ENCODE peak calls at places on chromosomes 3 and 15, in nine cellular contexts. L, G, F, Y, N, T, P, D and B are unnamed samples.

GRCh38 chr3:100097919-100098896 is 16.1 kb downstream of the FILIP1L start:
- DNase-seq in L (no peak), G (no peak), F (no peak), Y (no peak), N (no peak), T (no peak), P (no peak), D (no peak), B (no peak)

GRCh38 chr15:78682013-78682651 is 41.1 kb upstream of the CHRNB4 start:
- DNase-seq in L (no peak), G (no peak), F (no peak), Y (no peak), N (no peak), T (no peak), P (no peak), D (no peak), B (no peak)

GRCh38 chr15:93165737-93166136 is 76.7 kb upstream of the RGMA start:
- DNase-seq in L (no peak), G (no peak), F (no peak), Y (no peak), N (no peak), T (no peak), P (no peak), D (no peak), B (no peak)

GRCh38 chr3:75294124-75294523 is 370.0 kb upstream of the FRG2C start:
- DNase-seq in L (peak; percentile 30), G (no peak), F (no peak), Y (no peak), N (peak; percentile 23), T (peak; percentile 18), P (no peak), D (no peak), B (peak; percentile 39)

GRCh38 chr3:33006081-33006480 is 54.6 kb downstream of the CCR4 start:
- DNase-seq in L (no peak), G (no peak), F (no peak), Y (no peak), N (no peak), T (no peak), P (no peak), D (no peak), B (no peak)

GRCh38 chr3:3110299-3110630 is at the start of gene IL5RA:
- DNase-seq in L (no peak), G (peak; percentile 69), F (peak; percentile 35), Y (no peak), N (no peak), T (no peak), P (peak; percentile 3), D (no peak), B (no peak)

GRCh38 chr3:115704661-115705338 is 81.5 kb downstream of the GAP43 start:
- DNase-seq in L (no peak), G (peak; percentile 8), F (no peak), Y (no peak), N (no peak), T (no peak), P (no peak), D (no peak), B (no peak)

GRCh38 chr15:25793354-25794050 is 69.6 kb downstream of the ATP10A start:
- DNase-seq in L (no peak), G (no peak), F (no peak), Y (no peak), N (no peak), T (no peak), P (no peak), D (no peak), B (no peak)

GRCh38 chr3:132231633-132232032 is 85.6 kb upstream of the ACP3 start:
- DNase-seq in L (no peak), G (no peak), F (peak; percentile 84), Y (no peak), N (no peak), T (peak; percentile 84), P (no peak), D (no peak), B (no peak)

GRCh38 chr15:96330064-96330449 is 443 bp upstream of the NR2F2 start:
- DNase-seq in L (peak; percentile 68), G (peak; percentile 60), F (no peak), Y (no peak), N (no peak), T (peak; percentile 87), P (no peak), D (no peak), B (peak; percentile 80)

GRCh38 chr3:175737646-175738572 is 878.8 kb downstream of the NAALADL2 start:
- DNase-seq in L (no peak), G (no peak), F (no peak), Y (no peak), N (no peak), T (peak; percentile 58), P (no peak), D (no peak), B (no peak)

GRCh38 chr15:58510715-58511465 is 79.1 kb downstream of the LIPC start:
- DNase-seq in L (no peak), G (no peak), F (peak; percentile 22), Y (no peak), N (no peak), T (no peak), P (no peak), D (no peak), B (no peak)

GRCh38 chr3:102295756-102296155 is 139.1 kb upstream of the ZPLD1 start:
- DNase-seq in L (no peak), G (no peak), F (no peak), Y (no peak), N (no peak), T (no peak), P (no peak), D (no peak), B (no peak)

GRCh38 chr3:50390523-50391177 is 31.3 kb upstream of the TMEM115 start:
- DNase-seq in L (no peak), G (peak; percentile 7), F (no peak), Y (no peak), N (peak; percentile 67), T (no peak), P (peak; percentile 48), D (no peak), B (no peak)

GRCh38 chr3:126373682-126374601 is 16.7 kb upstream of the KLF15 start:
- DNase-seq in L (no peak), G (no peak), F (no peak), Y (no peak), N (peak; percentile 60), T (no peak), P (no peak), D (no peak), B (no peak)

GRCh38 chr3:60657972-60658371 is 593.3 kb downstream of the FHIT start:
- DNase-seq in L (no peak), G (no peak), F (no peak), Y (no peak), N (no peak), T (no peak), P (no peak), D (no peak), B (no peak)

GRCh38 chr3:13095408-13095861 is 22.2 kb upstream of the IQSEC1 start:
- DNase-seq in L (no peak), G (no peak), F (no peak), Y (no peak), N (no peak), T (no peak), P (no peak), D (no peak), B (peak; percentile 43)

GRCh38 chr3:170007031-170007663 is 30.6 kb upstream of the GPR160 start:
- DNase-seq in L (no peak), G (no peak), F (no peak), Y (peak; percentile 19), N (peak; percentile 50), T (peak; percentile 45), P (no peak), D (no peak), B (no peak)

GRCh38 chr3:128875556-128876120 is 3.8 kb upstream of the ACAD9 start:
- DNase-seq in L (peak; percentile 50), G (no peak), F (no peak), Y (peak; percentile 66), N (peak; percentile 67), T (no peak), P (no peak), D (peak; percentile 34), B (peak; percentile 39)

GRCh38 chr3:142180761-142181362 is 31.5 kb upstream of the TFDP2 start:
- DNase-seq in L (peak; percentile 15), G (no peak), F (peak; percentile 24), Y (peak; percentile 18), N (peak; percentile 26), T (peak; percentile 33), P (no peak), D (no peak), B (no peak)

GRCh38 chr15:29204356-29204755 is 65.3 kb downstream of the NSMCE3 start:
- DNase-seq in L (no peak), G (no peak), F (no peak), Y (no peak), N (no peak), T (no peak), P (no peak), D (no peak), B (no peak)

GRCh38 chr3:184761120-184761841 is 49.4 kb upstream of the MAGEF1 start:
- DNase-seq in L (no peak), G (no peak), F (no peak), Y (no peak), N (no peak), T (peak; percentile 16), P (no peak), D (no peak), B (no peak)

GRCh38 chr3:58986654-58987053 is 63.2 kb downstream of the CFAP20DC start:
- DNase-seq in L (no peak), G (no peak), F (no peak), Y (no peak), N (no peak), T (no peak), P (no peak), D (no peak), B (no peak)

GRCh38 chr3:139629033-139629432 is 48.7 kb downstream of the NMNAT3 start:
- DNase-seq in L (no peak), G (no peak), F (no peak), Y (no peak), N (no peak), T (no peak), P (no peak), D (no peak), B (peak; percentile 24)

GRCh38 chr3:30124435-30125390 is 481.7 kb upstream of the TGFBR2 start:
- DNase-seq in L (no peak), G (no peak), F (peak; percentile 1), Y (no peak), N (no peak), T (peak; percentile 75), P (peak; percentile 77), D (no peak), B (no peak)

GRCh38 chr15:77421370-77421700 is 647 bp downstream of the HMG20A start:
- DNase-seq in L (no peak), G (no peak), F (no peak), Y (no peak), N (peak; percentile 16), T (no peak), P (no peak), D (no peak), B (no peak)

GRCh38 chr15:60523056-60523455 is 44.1 kb upstream of the ICE2 start:
- DNase-seq in L (no peak), G (no peak), F (no peak), Y (no peak), N (no peak), T (peak; percentile 65), P (no peak), D (no peak), B (no peak)

GRCh38 chr3:51538115-51538458 is 432 bp upstream of the RAD54L2 start:
- DNase-seq in L (peak; percentile 9), G (no peak), F (peak; percentile 53), Y (no peak), N (no peak), T (no peak), P (peak; percentile 7), D (no peak), B (no peak)

GRCh38 chr15:37973856-37974255 is 39.4 kb downstream of the TMCO5A start:
- DNase-seq in L (no peak), G (no peak), F (no peak), Y (no peak), N (no peak), T (no peak), P (no peak), D (no peak), B (no peak)